ENCODE peak calls at places on chromosomes 1 and 21, in seven cellular contexts. W is GM20000, U is pancreas, T is colonic mucosa, L is PC-9, S is heart left ventricle, Q is dorsolateral prefrontal cortex. J is an unnamed sample.

GRCh38 chr1:161962094-161962887 is 61.4 kb downstream of the OLFML2B start:
- DNase-seq in W (peak; percentile 68), Q (no peak), L (no peak), S (no peak), U (no peak), T (no peak), J (peak; percentile 71)

GRCh38 chr1:26471201-26471497 is 1.1 kb upstream of the HMGN2 start:
- DNase-seq in S (no peak), W (no peak), Q (no peak), T (no peak), U (no peak), L (no peak), J (no peak)

GRCh38 chr1:39917825-39918224 is 16.1 kb upstream of the MYCL start:
- DNase-seq in U (no peak), S (no peak), W (no peak), T (no peak), Q (no peak), L (no peak), J (no peak)

GRCh38 chr1:15985611-15986272 is 9.8 kb upstream of the ZBTB17 start:
- DNase-seq in U (no peak), S (no peak), W (no peak), L (peak; percentile 71), T (no peak), Q (no peak), J (no peak)

GRCh38 chr21:44018813-44019567 is 6.9 kb downstream of the TRAPPC10 start:
- DNase-seq in L (no peak), S (no peak), U (no peak), W (no peak), T (no peak), Q (no peak), J (peak; percentile 27)

GRCh38 chr1:153542956-153543737 is 2.4 kb upstream of the S100A5 start:
- DNase-seq in Q (no peak), S (no peak), U (peak; percentile 21), W (no peak), L (no peak), T (no peak), J (no peak)

GRCh38 chr1:219088778-219089557 is 84.7 kb upstream of the LYPLAL1 start:
- DNase-seq in U (no peak), T (no peak), W (peak; percentile 28), S (peak; percentile 43), Q (no peak), L (peak; percentile 85), J (peak; percentile 92)

GRCh38 chr1:245715970-245716369 is 561.2 kb downstream of the KIF26B start:
- DNase-seq in U (no peak), S (no peak), W (no peak), L (peak; percentile 51), T (no peak), Q (no peak), J (no peak)

GRCh38 chr1:80064524-80064923 is 1058.0 kb upstream of the ADGRL4 start:
- DNase-seq in U (no peak), S (no peak), Q (no peak), W (no peak), L (no peak), T (no peak), J (no peak)

GRCh38 chr1:230108580-230108979 is 41.5 kb downstream of the GALNT2 start:
- DNase-seq in T (no peak), S (no peak), U (no peak), L (no peak), W (no peak), Q (no peak), J (no peak)

GRCh38 chr1:227779021-227779441 is 36.4 kb upstream of the PRSS38 start:
- DNase-seq in S (no peak), Q (no peak), T (no peak), U (no peak), W (no peak), L (no peak), J (no peak)

GRCh38 chr1:240293706-240294105 is 202.0 kb downstream of the FMN2 start:
- DNase-seq in S (no peak), Q (no peak), W (no peak), U (no peak), T (no peak), L (no peak), J (no peak)

GRCh38 chr1:231216515-231216914 is 24.5 kb upstream of the GNPAT start:
- DNase-seq in S (no peak), U (no peak), Q (no peak), W (no peak), T (peak; percentile 73), L (no peak), J (no peak)

GRCh38 chr1:174875306-174875705 is 124.4 kb upstream of the CACYBP start:
- DNase-seq in W (no peak), T (peak; percentile 89), L (peak; percentile 95), S (no peak), Q (no peak), U (peak; percentile 79), J (peak; percentile 66)

GRCh38 chr1:211236633-211237321 is 22.4 kb upstream of the RCOR3 start:
- DNase-seq in W (no peak), U (no peak), S (no peak), L (no peak), Q (no peak), T (no peak), J (no peak)

GRCh38 chr1:24946861-24947658 is 17.0 kb upstream of the RUNX3 start:
- DNase-seq in U (no peak), S (no peak), L (no peak), T (no peak), W (peak; percentile 86), Q (no peak), J (peak; percentile 91)

GRCh38 chr1:3482590-3482899 is 28.1 kb downstream of the ARHGEF16 start:
- DNase-seq in U (no peak), T (no peak), L (no peak), W (no peak), Q (no peak), S (no peak), J (no peak)
- TF ChIP-seq CTCF in U (no peak), T (no peak), L (peak; percentile 54), W (no peak), Q (no peak), S (no peak), J (peak; percentile 39)

GRCh38 chr1:182408435-182409070 is 8.1 kb upstream of the TEDDM1 start:
- DNase-seq in S (no peak), L (no peak), T (peak; percentile 51), W (no peak), Q (no peak), U (no peak), J (no peak)

GRCh38 chr1:182405578-182405977 is 5.1 kb upstream of the TEDDM1 start:
- DNase-seq in S (no peak), T (no peak), Q (no peak), W (no peak), L (no peak), U (no peak), J (no peak)

GRCh38 chr1:182407724-182408123 is 7.3 kb upstream of the TEDDM1 start:
- DNase-seq in U (no peak), S (no peak), W (no peak), L (no peak), T (no peak), Q (no peak), J (no peak)

GRCh38 chr1:182406006-182406405 is 5.5 kb upstream of the TEDDM1 start:
- DNase-seq in Q (no peak), L (peak; percentile 37), W (no peak), S (no peak), U (no peak), T (no peak), J (no peak)

DNA sequence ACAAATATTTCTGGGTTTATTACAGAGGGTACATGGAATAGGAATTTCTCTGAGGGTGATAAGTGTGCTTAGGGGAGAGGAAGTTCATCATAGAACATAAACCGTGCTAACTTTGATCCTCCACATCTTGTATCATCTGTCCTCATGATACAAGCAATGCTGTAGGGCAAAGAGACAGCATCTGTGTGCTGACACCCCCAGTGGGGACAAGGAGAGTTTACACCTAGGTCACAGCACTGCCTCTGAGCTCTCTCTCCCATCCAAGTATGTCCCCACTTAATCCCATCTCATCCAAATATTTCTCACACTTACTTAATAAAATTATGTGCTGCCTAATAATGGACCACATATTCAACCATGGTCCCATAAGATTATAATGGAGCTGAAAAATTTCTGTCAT is 4.3 kb upstream of the TEDDM1 start:
- DNase-seq in S (no peak), L (no peak), T (no peak), Q (no peak), W (no peak), U (no peak), J (no peak)
- TF ChIP-seq CTCF in S (no peak), L (no peak), T (no peak), Q (no peak), W (no peak), U (no peak), J (no peak)

GRCh38 chr1:159945483-159946241 is at the start of gene IGSF9:
- DNase-seq in W (peak; percentile 66), Q (peak; percentile 83), U (peak; percentile 87), L (peak; percentile 90), S (peak; percentile 90), T (peak; percentile 95), J (peak; percentile 40)
- TF ChIP-seq CTCF in W (no peak), Q (peak; percentile 67), U (peak; percentile 20), L (peak; percentile 61), S (peak; percentile 59), T (peak; percentile 21), J (no peak)

DNA sequence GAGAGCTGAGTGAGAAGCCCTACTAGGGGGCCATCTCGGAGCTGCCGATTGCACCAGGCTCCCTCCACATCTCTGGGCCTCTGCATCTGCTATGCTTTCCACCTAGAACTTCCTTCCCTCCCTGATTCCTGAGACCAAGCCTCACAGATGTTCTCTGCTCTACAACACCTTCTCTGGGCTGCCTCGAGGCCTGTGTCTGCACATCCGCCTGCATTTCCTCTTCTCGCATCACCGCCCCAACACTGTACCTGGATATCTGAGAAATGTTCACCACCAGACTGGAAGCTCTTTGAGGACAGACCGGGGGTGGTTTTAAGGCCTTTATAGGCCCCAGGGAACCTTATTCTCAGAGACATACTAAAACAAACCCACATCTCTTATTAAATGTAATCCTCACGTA is 20.7 kb downstream of the CTNNBIP1 start:
- DNase-seq in U (no peak), W (no peak), T (no peak), L (no peak), Q (no peak), S (no peak), J (no peak)
- TF ChIP-seq CTCF in U (no peak), W (no peak), T (no peak), L (no peak), Q (no peak), S (no peak), J (no peak)

DNA sequence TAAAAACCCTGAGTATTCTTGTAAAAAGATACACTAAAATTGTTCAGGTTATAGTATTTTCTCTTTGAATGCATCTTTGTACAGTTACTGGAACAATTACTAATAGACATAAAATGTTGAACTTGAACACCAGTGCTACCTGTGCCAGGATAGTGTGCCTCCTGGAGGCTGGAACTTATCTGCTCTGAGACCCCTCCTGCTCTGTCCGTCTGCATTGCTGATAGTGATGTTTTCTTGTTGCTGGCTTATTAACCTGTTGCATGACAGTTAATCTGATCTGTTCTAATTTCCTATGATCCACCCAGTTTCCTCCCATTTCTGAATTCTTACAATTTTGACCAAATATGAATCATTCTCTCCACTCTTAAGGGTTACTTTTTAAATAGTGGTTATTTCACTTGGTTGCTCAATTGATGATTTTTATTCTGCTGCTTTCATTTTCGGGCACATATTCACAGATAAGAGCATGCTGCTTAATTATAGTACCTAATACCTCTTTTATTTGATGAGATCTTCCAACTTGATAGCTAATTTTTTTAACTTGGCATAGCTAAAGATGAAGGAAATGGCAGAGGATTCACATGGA is 101.4 kb downstream of the CC2D1B start:
- DNase-seq in W (no peak), U (no peak), L (no peak), S (no peak), T (no peak), Q (no peak), J (no peak)
- TF ChIP-seq CTCF in W (no peak), U (no peak), L (no peak), S (no peak), T (no peak), Q (no peak), J (no peak)

J was measured in GM12865.